ENCODE peak calls at places on chromosomes 2 and 18, in ten cellular contexts. J is BJ, P is thoracic aorta, T is colonic mucosa, A is cardiac muscle cell, V is kidney epithelial cell, W is A549, U is PC-3, Y is endodermal cell, K is AG10803. O is an unnamed sample.

GRCh38 chr2:32925976-32926707 is 20.6 kb upstream of the LTBP1 start:
- DNase-seq in J (no peak), P (no peak), T (no peak), A (no peak), V (no peak), W (no peak), U (no peak), Y (no peak), K (no peak), O (no peak)

GRCh38 chr2:170895023-170895759 is 33.9 kb upstream of the GORASP2 start:
- DNase-seq in J (no peak), P (no peak), T (no peak), A (peak), V (no peak), W (no peak), U (peak), Y (no peak), K (peak), O (no peak)

GRCh38 chr2:177161741-177162440 is 50.7 kb upstream of the HNRNPA3 start:
- DNase-seq in J (no peak), P (no peak), T (no peak), A (peak), V (no peak), W (peak), U (peak), Y (no peak), K (peak), O (no peak)

GRCh38 chr18:649341-649740 is 8.1 kb upstream of the TYMS start:
- DNase-seq in J (no peak), P (no peak), T (no peak), A (no peak), V (no peak), W (peak), U (peak), Y (no peak), K (no peak), O (no peak)

GRCh38 chr2:145652051-145652450 is 1132.1 kb upstream of the ZEB2 start:
- DNase-seq in J (no peak), P (no peak), T (no peak), A (peak), V (no peak), W (no peak), U (no peak), Y (no peak), K (no peak), O (no peak)

GRCh38 chr2:15911686-15912085 is 28.7 kb upstream of the MYCN start:
- DNase-seq in J (no peak), P (no peak), T (no peak), A (no peak), V (no peak), W (no peak), U (no peak), Y (no peak), K (no peak), O (no peak)

GRCh38 chr18:72871091-72871490 is 3.3 kb upstream of the NETO1 start:
- DNase-seq in J (peak), P (no peak), T (no peak), A (no peak), V (no peak), W (no peak), U (peak), Y (no peak), K (peak), O (peak)

GRCh38 chr18:30644158-30644557 is 398.4 kb downstream of the DSC3 start:
- DNase-seq in J (no peak), P (no peak), T (no peak), A (no peak), V (no peak), W (no peak), U (no peak), Y (no peak), K (no peak), O (no peak)

GRCh38 chr2:59693176-59693959 is 860.1 kb downstream of the BCL11A start:
- DNase-seq in J (no peak), P (no peak), T (no peak), A (no peak), V (no peak), W (no peak), U (no peak), Y (no peak), K (no peak), O (no peak)

DNA sequence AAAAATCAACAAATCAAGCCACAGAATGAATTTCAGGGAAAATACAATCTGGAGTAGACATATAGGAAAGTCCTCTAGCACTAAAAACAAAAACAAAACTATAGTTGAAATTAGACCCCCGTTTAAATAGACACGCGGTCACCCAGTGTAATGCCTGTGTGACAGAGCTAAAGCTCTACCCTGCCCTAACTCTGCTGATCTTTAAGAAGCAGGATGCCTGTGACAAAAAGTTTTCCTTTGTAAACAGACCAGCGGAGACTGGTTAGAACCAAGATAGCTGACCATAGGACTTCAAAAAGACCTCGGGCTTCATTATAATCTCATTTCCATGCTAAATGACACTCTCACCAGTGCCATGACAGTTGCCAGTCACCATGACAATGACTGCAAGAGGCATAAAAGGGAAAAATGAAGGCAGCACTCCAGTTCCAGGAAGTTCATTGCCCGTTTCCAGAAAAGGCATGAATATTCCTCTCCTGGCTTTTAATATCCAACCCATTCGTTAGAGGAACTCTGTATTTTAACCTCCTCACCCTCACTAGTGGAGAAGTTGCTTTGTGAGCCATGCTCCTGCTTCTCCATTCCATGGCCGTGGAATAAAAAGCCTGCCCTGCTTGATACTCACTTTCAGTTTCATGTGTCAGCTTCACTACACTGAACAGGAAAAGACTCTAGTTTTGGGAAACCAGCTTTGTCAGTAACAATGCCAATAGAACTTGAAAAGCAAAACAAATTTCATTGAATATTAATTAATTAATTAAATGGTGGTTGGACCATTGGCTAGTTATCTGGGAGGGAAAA is 157.1 kb upstream of the COPS8 start:
- DNase-seq in J (no peak), P (no peak), T (peak), A (peak), V (no peak), W (no peak), U (no peak), Y (no peak), K (no peak), O (no peak)
- H3K4me3 ChIP-seq in J (no peak), P (peak), T (no peak), A (no peak), V (peak), W (peak), U (peak), Y (no peak), K (peak), O (no peak)

DNA sequence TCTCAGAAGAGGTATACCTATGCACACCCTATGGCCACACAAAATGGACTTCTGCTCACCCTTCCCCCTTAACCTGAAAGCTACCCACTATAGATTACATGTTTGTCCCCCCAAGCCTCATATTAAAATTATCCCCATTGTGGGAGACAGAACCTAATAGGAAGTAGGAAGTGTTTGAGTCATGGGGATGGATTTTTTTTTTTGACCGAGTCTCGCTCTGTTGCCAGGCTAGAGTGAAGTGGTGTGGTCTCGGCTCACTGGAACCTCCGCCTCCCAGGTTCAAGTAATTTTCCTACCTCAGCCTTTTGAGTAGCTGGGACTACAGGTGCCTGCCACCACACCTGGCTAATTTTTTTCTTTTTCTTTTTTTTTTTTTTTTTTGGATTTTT is 98.6 kb downstream of the MREG start:
- DNase-seq in J (no peak), P (no peak), T (no peak), A (no peak), V (no peak), W (no peak), U (no peak), Y (no peak), K (no peak), O (no peak)
- TF ChIP-seq CTCF in J (no peak), P (no peak), T (no peak), A (no peak), V (no peak), W (no peak), U (no peak), Y (no peak), K (no peak), O (no peak)

DNA sequence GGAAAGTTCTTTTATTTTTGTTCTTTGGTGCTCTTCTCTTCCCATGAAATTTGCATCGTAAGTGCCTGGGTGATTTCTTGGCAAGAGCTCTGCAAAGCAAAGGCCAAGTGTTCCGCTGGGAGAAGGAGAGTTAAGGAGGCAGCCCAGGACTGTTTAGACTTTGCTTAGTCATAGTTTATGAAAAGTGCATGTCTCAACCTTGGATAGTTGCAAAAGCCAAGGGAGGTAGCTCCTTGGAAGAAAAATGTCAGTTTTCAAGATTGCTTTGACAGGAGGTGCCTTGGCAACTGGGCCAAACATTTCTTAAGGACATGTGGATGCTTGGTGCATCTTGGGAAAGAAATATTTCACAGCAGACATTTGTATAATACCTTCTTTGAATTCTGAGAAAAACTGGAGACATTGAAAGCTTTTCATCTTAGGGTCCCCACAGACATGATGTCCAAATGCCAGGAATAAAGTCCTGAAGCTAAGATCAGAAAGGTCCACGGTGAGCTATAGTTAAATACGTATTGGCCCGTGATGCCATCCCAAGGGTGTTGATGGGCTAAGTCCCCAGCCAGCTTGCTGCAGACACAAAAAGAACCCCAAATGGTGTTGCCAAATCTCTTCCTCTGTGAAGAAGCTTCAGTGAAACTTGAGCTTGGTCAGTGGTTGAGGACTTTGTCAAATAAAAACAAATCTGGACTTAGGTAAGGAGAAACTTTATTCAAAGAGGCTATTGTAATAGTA is 96.3 kb upstream of the THUMPD2 start:
- DNase-seq in J (no peak), P (peak), T (peak), A (peak), V (no peak), W (peak), U (peak), Y (no peak), K (peak), O (peak)
- H3K4me3 ChIP-seq in J (no peak), P (no peak), T (no peak), A (no peak), V (no peak), W (no peak), U (no peak), Y (no peak), K (no peak), O (no peak)

GRCh38 chr2:11832531-11832930 is 86.1 kb downstream of the LPIN1 start:
- DNase-seq in J (no peak), P (no peak), T (no peak), A (no peak), V (no peak), W (no peak), U (no peak), Y (no peak), K (no peak), O (no peak)

GRCh38 chr2:11837875-11838734 is 91.7 kb downstream of the LPIN1 start:
- DNase-seq in J (no peak), P (no peak), T (no peak), A (no peak), V (no peak), W (no peak), U (no peak), Y (no peak), K (no peak), O (no peak)

GRCh38 chr2:11836647-11837219 is 90.3 kb downstream of the LPIN1 start:
- DNase-seq in J (no peak), P (no peak), T (no peak), A (no peak), V (no peak), W (no peak), U (no peak), Y (no peak), K (no peak), O (no peak)

GRCh38 chr2:11833601-11834000 is 87.2 kb downstream of the LPIN1 start:
- DNase-seq in J (peak), P (no peak), T (no peak), A (peak), V (no peak), W (no peak), U (no peak), Y (no peak), K (peak), O (peak)

DNA sequence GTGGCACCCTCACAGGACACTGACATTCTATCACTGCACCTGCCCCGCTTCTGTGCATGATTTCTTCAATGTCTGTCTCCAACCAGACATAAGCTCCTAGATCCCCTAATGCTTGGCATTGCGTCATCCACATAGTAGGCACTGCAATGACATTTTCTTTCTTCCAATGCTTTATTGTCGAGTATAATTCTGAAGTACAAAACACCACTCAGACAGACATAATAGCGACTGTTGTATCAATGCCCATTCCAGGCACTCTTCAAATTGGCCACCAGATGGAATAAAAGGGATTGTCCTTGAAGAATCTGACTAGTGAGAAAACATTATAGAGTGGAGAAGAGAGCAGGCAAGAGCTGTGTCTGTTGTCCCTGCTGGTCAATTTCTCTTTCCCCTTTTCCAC is 89.0 kb downstream of the LPIN1 start:
- DNase-seq in J (no peak), P (no peak), T (no peak), A (no peak), V (no peak), W (no peak), U (peak), Y (no peak), K (no peak), O (no peak)
- TF ChIP-seq CTCF in J (no peak), P (no peak), T (no peak), A (peak), V (peak), W (no peak), U (peak), Y (peak), K (no peak), O (no peak)

GRCh38 chr2:10005461-10005860 is 37.9 kb upstream of the KLF11 start:
- DNase-seq in J (no peak), P (no peak), T (no peak), A (no peak), V (no peak), W (no peak), U (no peak), Y (no peak), K (no peak), O (no peak)

GRCh38 chr2:10007921-10008808 is 35.2 kb upstream of the KLF11 start:
- DNase-seq in J (no peak), P (no peak), T (no peak), A (no peak), V (no peak), W (no peak), U (no peak), Y (no peak), K (peak), O (no peak)

GRCh38 chr2:10007440-10007839 is 35.9 kb upstream of the KLF11 start:
- DNase-seq in J (no peak), P (no peak), T (no peak), A (no peak), V (no peak), W (no peak), U (no peak), Y (no peak), K (peak), O (no peak)

GRCh38 chr2:10004836-10005235 is 38.5 kb upstream of the KLF11 start:
- DNase-seq in J (no peak), P (no peak), T (no peak), A (no peak), V (no peak), W (no peak), U (no peak), Y (no peak), K (no peak), O (no peak)

DNA sequence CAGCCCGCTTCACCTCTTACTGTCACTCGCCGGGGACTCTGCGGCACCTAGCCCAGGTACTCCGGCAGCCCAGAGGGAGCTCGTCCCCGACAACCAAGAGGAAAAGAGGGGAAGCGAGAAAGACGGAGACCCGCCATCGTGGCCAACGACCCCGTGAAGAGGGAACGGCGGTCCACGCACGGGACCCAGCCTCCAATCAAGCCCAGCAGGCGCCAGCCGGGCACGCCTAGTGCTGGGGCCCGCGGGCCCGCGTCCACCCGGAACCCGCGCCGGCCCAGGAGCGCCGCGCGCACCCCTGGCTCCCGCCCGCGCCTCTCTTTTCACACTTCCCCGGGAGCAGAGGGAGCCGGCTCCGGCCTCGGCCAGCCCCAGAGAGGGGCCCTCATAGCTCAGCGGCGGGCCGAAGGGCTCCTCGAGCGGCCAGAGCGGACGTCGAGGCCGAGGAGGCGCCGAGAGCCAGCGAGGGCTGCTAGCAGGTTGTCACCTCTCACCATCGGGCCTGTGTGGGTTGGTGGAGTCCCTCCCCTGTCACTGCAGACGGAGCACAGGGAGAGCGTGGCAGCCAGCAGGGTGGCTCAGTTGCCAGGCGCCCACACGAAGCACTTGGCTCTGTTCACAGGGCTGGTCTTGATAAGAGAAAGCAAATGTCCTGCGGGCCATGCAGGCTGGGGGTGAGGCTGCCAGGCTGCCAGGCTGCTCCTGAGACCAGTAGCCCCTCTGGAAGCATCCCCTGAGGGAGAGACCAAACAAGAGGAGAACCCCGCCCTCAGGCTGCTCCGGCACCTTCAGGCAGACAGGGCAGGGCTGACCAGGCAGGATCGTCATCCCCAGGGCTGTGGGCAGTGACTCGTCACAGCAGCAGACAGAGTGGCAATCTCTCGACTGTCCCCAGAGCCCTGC is 36.9 kb upstream of the KLF11 start:
- DNase-seq in J (no peak), P (no peak), T (no peak), A (no peak), V (no peak), W (no peak), U (peak), Y (peak), K (no peak), O (no peak)
- H3K4me3 ChIP-seq in J (no peak), P (peak), T (no peak), A (no peak), V (no peak), W (no peak), U (no peak), Y (no peak), K (no peak), O (no peak)

O was measured in AG04449.